ENCODE peak calls at places on chromosome 15, in eight cellular contexts. M is endothelial cell of umbilical vein, R is AG09309, W is hepatocyte, V is GM12865, F is dorsolateral prefrontal cortex, Z is esophagus squamous epithelium, P is mucosa of descending colon. I is an unnamed sample.

GRCh38 chr15:48063411-48063985 is 57.3 kb upstream of the SLC24A5 start:
- DNase-seq in F (no peak), Z (no peak), M (no peak), R (no peak), V (no peak), P (no peak), W (no peak), I (no peak)

GRCh38 chr15:78343431-78343830 is 3.3 kb downstream of the CRABP1 start:
- DNase-seq in F (no peak), R (no peak), Z (no peak), W (no peak), M (no peak), P (no peak), V (no peak), I (no peak)

GRCh38 chr15:52523192-52523591 is 5.5 kb downstream of the MYO5A start:
- DNase-seq in W (no peak), P (no peak), Z (no peak), M (peak; percentile 76), R (peak; percentile 58), V (no peak), F (no peak), I (no peak)

GRCh38 chr15:38391186-38391585 is 62.7 kb upstream of the FAM98B start:
- DNase-seq in Z (no peak), F (no peak), M (no peak), V (no peak), W (no peak), R (no peak), P (no peak), I (no peak)

GRCh38 chr15:73773428-73773827 is 20.3 kb upstream of the INSYN1 start:
- DNase-seq in W (no peak), F (no peak), M (no peak), Z (no peak), P (no peak), V (no peak), R (no peak), I (no peak)

GRCh38 chr15:84826369-84826823 is 9.2 kb downstream of the ALPK3 start:
- DNase-seq in P (peak; percentile 59), M (no peak), F (no peak), W (peak; percentile 44), V (peak; percentile 46), R (no peak), Z (no peak), I (no peak)

GRCh38 chr15:79089331-79089889 is 1.2 kb downstream of the RASGRF1 start:
- DNase-seq in R (no peak), M (no peak), Z (no peak), P (no peak), W (no peak), V (no peak), F (peak; percentile 45), I (no peak)

GRCh38 chr15:92029104-92029466 is 175.6 kb downstream of the SLCO3A1 start:
- DNase-seq in Z (no peak), R (no peak), P (no peak), W (no peak), V (no peak), F (no peak), M (no peak), I (no peak)

GRCh38 chr15:31338318-31338878 is 11.8 kb downstream of the KLF13 start:
- DNase-seq in M (no peak), P (peak; percentile 52), R (no peak), Z (no peak), V (peak; percentile 57), W (no peak), F (no peak), I (no peak)

GRCh38 chr15:62889734-62890505 is 152.6 kb upstream of the TPM1 start:
- DNase-seq in R (no peak), V (no peak), M (peak; percentile 92), P (peak; percentile 62), Z (no peak), W (no peak), F (no peak), I (no peak)

GRCh38 chr15:25238716-25239470 is 199.9 kb downstream of the UBE3A start:
- DNase-seq in M (no peak), Z (no peak), F (no peak), R (no peak), W (no peak), P (no peak), V (no peak), I (no peak)

GRCh38 chr15:80480909-80481308 is 76.7 kb downstream of the ARNT2 start:
- DNase-seq in M (no peak), R (peak; percentile 89), P (no peak), V (no peak), Z (no peak), W (peak; percentile 50), F (no peak), I (no peak)

GRCh38 chr15:79329186-79329611 is 18.3 kb downstream of the TMED3 start:
- DNase-seq in V (no peak), F (no peak), Z (no peak), R (no peak), P (no peak), W (peak; percentile 9), M (peak; percentile 84), I (no peak)

GRCh38 chr15:100191161-100191560 is 150.6 kb downstream of the ADAMTS17 start:
- DNase-seq in W (no peak), R (no peak), F (no peak), Z (no peak), V (peak; percentile 27), M (no peak), P (no peak), I (no peak)

GRCh38 chr15:54803139-54803808 is 393.5 kb downstream of the RSL24D1 start:
- DNase-seq in R (no peak), M (no peak), P (no peak), F (no peak), Z (no peak), W (no peak), V (peak; percentile 37), I (no peak)

GRCh38 chr15:74758736-74759135 is 10.1 kb downstream of the CYP1A2 start:
- DNase-seq in F (no peak), M (no peak), W (no peak), Z (no peak), P (no peak), V (no peak), R (no peak), I (no peak)

GRCh38 chr15:73240864-73241499 is 127.8 kb downstream of the HCN4 start:
- DNase-seq in F (peak; percentile 62), Z (no peak), W (peak; percentile 77), P (peak; percentile 91), R (no peak), M (peak; percentile 66), V (peak; percentile 80), I (peak; percentile 48)

GRCh38 chr15:82530606-82531379 is 9.5 kb downstream of the RPS17 start:
- DNase-seq in F (no peak), P (peak; percentile 91), R (no peak), W (peak; percentile 77), Z (no peak), V (peak; percentile 83), M (peak; percentile 78), I (peak; percentile 78)
- H3K4me3 ChIP-seq in F (no peak overlapping the region), P (no peak overlapping the region), R (peak overlapping the region; percentile 19), W (no peak overlapping the region), Z (peak overlapping the region; percentile 47), V (no peak overlapping the region), M (no peak overlapping the region), I (peak overlapping the region; percentile 17)

GRCh38 chr15:57683481-57683880 is 23.0 kb upstream of the POLR2M start:
- DNase-seq in R (no peak), W (no peak), V (no peak), P (no peak), M (no peak), Z (no peak), F (no peak), I (no peak)

GRCh38 chr15:57684491-57685184 is 21.9 kb upstream of the POLR2M start:
- DNase-seq in M (no peak), V (no peak), R (no peak), W (no peak), Z (no peak), F (no peak), P (no peak), I (no peak)

GRCh38 chr15:57685719-57686118 is 20.8 kb upstream of the POLR2M start:
- DNase-seq in P (no peak), R (no peak), F (no peak), W (no peak), M (no peak), Z (no peak), V (no peak), I (no peak)

GRCh38 chr15:57685316-57685715 is 21.2 kb upstream of the POLR2M start:
- DNase-seq in F (no peak), W (no peak), Z (no peak), R (no peak), V (no peak), P (no peak), M (no peak), I (no peak)

GRCh38 chr15:57686657-57687056 is 19.9 kb upstream of the POLR2M start:
- DNase-seq in V (no peak), M (no peak), W (no peak), P (no peak), F (no peak), Z (no peak), R (no peak), I (no peak)
- H3K4me3 ChIP-seq in V (no peak overlapping the region), M (no peak overlapping the region), W (no peak overlapping the region), P (no peak overlapping the region), F (no peak overlapping the region), Z (no peak overlapping the region), R (no peak overlapping the region), I (no peak overlapping the region)

GRCh38 chr15:36884404-36885335 is 215.7 kb downstream of the MEIS2 start:
- DNase-seq in P (no peak), W (no peak), M (no peak), V (no peak), F (no peak), R (no peak), Z (no peak), I (no peak)

GRCh38 chr15:36882487-36883108 is 217.8 kb downstream of the MEIS2 start:
- DNase-seq in F (no peak), R (no peak), P (no peak), M (peak; percentile 28), V (no peak), W (no peak), Z (no peak), I (no peak)

GRCh38 chr15:36885709-36886108 is 214.6 kb downstream of the MEIS2 start:
- DNase-seq in W (no peak), V (no peak), F (no peak), R (no peak), Z (no peak), M (no peak), P (no peak), I (no peak)

GRCh38 chr15:36886135-36887011 is 214.0 kb downstream of the MEIS2 start:
- DNase-seq in M (no peak), R (no peak), P (no peak), V (no peak), F (no peak), Z (no peak), W (no peak), I (no peak)

GRCh38 chr15:36883705-36884355 is 216.5 kb downstream of the MEIS2 start:
- DNase-seq in V (peak; percentile 92), R (peak; percentile 52), W (peak; percentile 94), M (peak; percentile 79), P (peak; percentile 88), Z (no peak), F (peak; percentile 88), I (peak; percentile 54)
- H3K4me3 ChIP-seq in V (no peak overlapping the region), R (no peak overlapping the region), W (no peak overlapping the region), M (no peak overlapping the region), P (no peak overlapping the region), Z (peak overlapping the region; percentile 54), F (peak overlapping the region; percentile 16), I (no peak overlapping the region)

DNA sequence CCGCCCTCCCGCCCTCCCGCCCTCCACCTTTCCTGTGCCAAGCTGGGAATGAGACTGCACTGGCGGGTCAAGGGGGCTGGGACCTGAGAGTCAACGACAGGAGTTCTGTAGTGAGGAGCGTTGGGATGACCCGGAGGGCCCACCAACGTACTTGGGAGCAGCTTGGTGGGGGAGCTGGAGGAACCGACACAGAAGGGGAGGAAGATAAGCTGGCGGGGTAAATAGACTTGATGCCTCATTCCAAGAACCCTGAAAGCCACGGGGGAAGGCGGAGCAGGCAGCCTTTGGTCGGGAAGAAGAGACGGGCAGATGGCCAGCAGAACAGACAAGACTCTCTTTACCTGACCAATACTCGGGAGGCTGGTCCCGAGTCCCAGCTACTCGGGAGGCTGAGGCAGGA is 277 bp downstream of the FMN1 start:
- DNase-seq in Z (no peak), F (no peak), P (no peak), M (no peak), V (no peak), R (no peak), W (no peak), I (no peak)
- H3K4me3 ChIP-seq in Z (peak overlapping the region; percentile 58), F (peak overlapping the region; percentile 51), P (peak overlapping the region; percentile 23), M (no peak overlapping the region), V (no peak overlapping the region), R (peak overlapping the region; percentile 66), W (no peak overlapping the region), I (peak overlapping the region; percentile 70)